ENCODE peak calls at places on chromosomes 11 and 22, in seven cellular contexts. S, C, D, V, N, H and J are unnamed samples.

GRCh38 chr11:68300076-68300830 is 12.1 kb upstream of the LRP5 start:
- DNase-seq in V (no peak), C (no peak), H (no peak), S (no peak), N (no peak), D (no peak), J (no peak)

GRCh38 chr11:62471603-62472002 is 52.8 kb downstream of the SCGB1A1 start:
- DNase-seq in N (no peak), D (no peak), V (no peak), C (no peak), S (no peak), H (no peak), J (no peak)

GRCh38 chr11:31643831-31644230 is 134.3 kb downstream of the ELP4 start:
- DNase-seq in H (no peak), V (peak), D (no peak), N (peak), S (no peak), C (peak), J (no peak)

GRCh38 chr11:58992489-58992888 is 53.2 kb downstream of the GLYATL1 start:
- DNase-seq in C (no peak), V (no peak), D (no peak), H (no peak), S (no peak), N (no peak), J (no peak)

GRCh38 chr11:43845816-43846215 is 34.8 kb upstream of the ALKBH3 start:
- DNase-seq in V (no peak), C (no peak), H (no peak), S (no peak), N (peak), D (no peak), J (no peak)

GRCh38 chr22:41772198-41772597 is 28.3 kb upstream of the CCDC134 start:
- DNase-seq in D (no peak), H (no peak), C (no peak), S (no peak), N (no peak), V (no peak), J (no peak)

GRCh38 chr22:43109921-43110443 is 568 bp upstream of the BIK start:
- DNase-seq in H (no peak), C (no peak), V (no peak), D (no peak), N (no peak), S (no peak), J (no peak)

GRCh38 chr22:46196268-46196667 is 45.9 kb downstream of the PPARA start:
- DNase-seq in H (no peak), C (no peak), V (no peak), D (peak), N (no peak), S (no peak), J (no peak)

GRCh38 chr11:119161871-119162270 is 6.7 kb upstream of the NLRX1 start:
- DNase-seq in D (no peak), C (no peak), V (no peak), S (peak), N (no peak), H (no peak), J (no peak)

GRCh38 chr22:50222508-50222907 is 21.7 kb downstream of the SELENOO start:
- DNase-seq in S (peak), H (no peak), C (no peak), V (no peak), D (no peak), N (no peak), J (no peak)

GRCh38 chr22:50219800-50220602 is 19.2 kb downstream of the SELENOO start:
- DNase-seq in D (no peak), S (peak), H (no peak), N (no peak), C (no peak), V (no peak), J (no peak)

GRCh38 chr22:50224071-50224470 is 20.8 kb downstream of the TUBGCP6 start:
- DNase-seq in H (no peak), V (no peak), C (no peak), N (no peak), D (no peak), S (no peak), J (no peak)

GRCh38 chr22:50220603-50221409 is 20.0 kb downstream of the SELENOO start:
- DNase-seq in D (no peak), C (no peak), H (no peak), S (peak), N (no peak), V (no peak), J (no peak)

GRCh38 chr22:50221410-50222300 is 20.8 kb downstream of the SELENOO start:
- DNase-seq in D (no peak), N (no peak), H (no peak), S (peak), C (no peak), V (no peak), J (no peak)
- TF ChIP-seq CTCF in D (no peak), N (no peak), H (no peak), S (no peak), C (peak), V (no peak), J (no peak)

DNA sequence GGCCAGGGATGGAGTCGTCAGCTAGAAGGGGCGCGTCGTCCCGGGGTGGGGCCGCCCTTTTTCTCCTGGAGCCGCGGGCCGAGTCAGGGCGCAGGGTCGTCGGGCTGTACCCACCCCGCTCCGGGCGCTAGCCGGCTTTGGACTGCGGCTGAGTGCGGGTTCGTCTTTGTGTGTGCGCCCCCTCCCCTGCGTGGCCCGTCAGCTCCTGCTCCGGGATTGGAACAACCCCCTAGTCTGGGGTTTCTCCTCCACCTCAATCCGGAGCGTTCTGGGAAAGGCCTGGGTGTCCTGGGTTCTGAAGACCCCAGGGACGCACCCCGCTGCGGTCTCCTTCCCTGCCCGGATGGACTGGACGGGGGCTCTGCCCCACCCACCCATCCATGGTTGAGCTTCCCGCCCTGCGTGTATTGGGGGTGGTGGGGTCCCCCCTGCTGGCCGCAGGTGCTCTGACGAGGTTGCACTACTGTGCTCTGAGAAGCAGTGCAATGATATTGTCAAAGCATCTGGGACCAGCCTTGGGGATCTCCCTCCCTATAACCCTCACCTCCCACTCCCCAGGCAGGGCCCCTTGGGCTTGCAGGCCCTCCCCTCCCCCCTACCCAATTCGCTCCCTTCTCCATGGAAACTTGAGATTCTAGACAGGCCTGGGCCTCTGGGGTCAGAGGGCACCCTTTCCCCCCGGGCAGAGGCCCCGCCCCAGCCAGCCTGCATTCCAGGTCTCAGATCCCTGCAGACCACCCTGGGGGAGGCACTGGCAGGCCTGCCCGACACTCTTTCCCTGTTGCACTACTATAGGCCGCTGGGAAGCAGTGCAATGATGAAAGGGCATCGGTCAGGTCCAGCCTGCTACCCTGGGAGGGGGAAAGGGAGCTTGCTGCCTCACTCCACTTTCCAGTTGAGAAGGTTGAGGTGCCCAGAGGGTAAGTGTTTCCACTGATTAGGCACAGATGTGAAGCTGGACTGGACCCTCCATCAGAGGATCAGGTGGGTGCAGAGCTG is 10.7 kb downstream of the SDF2L1 start:
- DNase-seq in D (no peak), S (no peak), C (no peak), V (no peak), N (no peak), H (no peak), J (no peak)
- TF ChIP-seq CTCF in D (no peak), S (no peak), C (no peak), V (no peak), N (no peak), H (no peak), J (peak)

DNA sequence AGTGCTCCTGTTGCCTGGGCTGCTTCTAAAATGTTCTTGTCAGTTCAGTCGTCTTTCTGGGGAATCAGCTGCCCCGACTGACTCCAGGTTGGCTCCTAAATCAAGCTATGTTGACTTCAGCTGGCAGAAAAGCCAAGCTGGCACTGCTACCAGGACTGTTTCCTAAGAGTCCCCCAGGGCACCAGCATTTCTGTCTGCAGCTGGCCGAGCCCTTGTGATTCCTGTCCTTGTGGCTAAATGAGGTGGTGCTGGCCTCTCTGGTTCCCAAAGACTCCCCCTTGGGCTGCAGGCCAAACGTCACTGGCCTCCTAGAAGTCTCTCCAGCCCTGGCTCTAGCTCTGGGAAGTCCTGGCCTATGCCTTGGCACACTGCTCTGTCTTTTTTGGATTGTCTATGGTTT is 31.1 kb downstream of the GRAMD1B start:
- DNase-seq in H (no peak), C (no peak), S (no peak), V (no peak), D (no peak), N (peak), J (no peak)
- TF ChIP-seq CTCF in H (no peak), C (no peak), S (no peak), V (no peak), D (no peak), N (no peak), J (no peak)

GRCh38 chr11:15276616-15277015 is 161.9 kb downstream of the INSC start:
- DNase-seq in V (no peak), D (no peak), H (no peak), C (peak), S (no peak), N (no peak), J (no peak)
- TF ChIP-seq CTCF in V (no peak), D (no peak), H (no peak), C (peak), S (no peak), N (peak), J (peak)